ENCODE peak calls at places on chromosomes 12 and 14, in eight cellular contexts. One of them, this sample, is unnamed.

GRCh38 chr14:79404874-79405273 is 806.4 kb downstream of the DIO2 start:
- DNase-seq in fibroblast of mammary gland: no peak
- DNase-seq in A549: no peak
- DNase-seq in lower lobe of right lung: no peak
- DNase-seq in WTC11: no peak
- DNase-seq in HFFc6: no peak
- DNase-seq in GM12865: no peak
- DNase-seq in BJ: no peak
- DNase-seq in this sample: no peak

GRCh38 chr12:131643581-131644452 is 67.1 kb upstream of the SFSWAP start:
- DNase-seq in fibroblast of mammary gland: no peak
- DNase-seq in HFFc6: no peak
- DNase-seq in BJ: no peak
- DNase-seq in GM12865: no peak
- DNase-seq in A549: no peak
- DNase-seq in lower lobe of right lung: no peak
- DNase-seq in WTC11: no peak
- DNase-seq in this sample: no peak

GRCh38 chr12:64682572-64683277 is 72.4 kb downstream of the RASSF3 start:
- DNase-seq in lower lobe of right lung: no peak
- DNase-seq in fibroblast of mammary gland: peak
- DNase-seq in A549: peak
- DNase-seq in GM12865: no peak
- DNase-seq in WTC11: no peak
- DNase-seq in BJ: peak
- DNase-seq in HFFc6: no peak
- DNase-seq in this sample: no peak

GRCh38 chr12:124917841-124918621 is 3.6 kb upstream of the UBC start:
- DNase-seq in A549: no peak
- DNase-seq in BJ: no peak
- DNase-seq in fibroblast of mammary gland: no peak
- DNase-seq in lower lobe of right lung: no peak
- DNase-seq in HFFc6: no peak
- DNase-seq in GM12865: no peak
- DNase-seq in WTC11: no peak
- DNase-seq in this sample: peak

GRCh38 chr14:53715390-53715730 is 241.3 kb downstream of the BMP4 start:
- DNase-seq in GM12865: peak
- DNase-seq in fibroblast of mammary gland: peak
- DNase-seq in WTC11: no peak
- DNase-seq in lower lobe of right lung: no peak
- DNase-seq in HFFc6: peak
- DNase-seq in A549: peak
- DNase-seq in BJ: peak
- DNase-seq in this sample: peak

GRCh38 chr14:25034803-25035681 is 14.9 kb downstream of the STXBP6 start:
- DNase-seq in GM12865: no peak
- DNase-seq in lower lobe of right lung: no peak
- DNase-seq in WTC11: no peak
- DNase-seq in A549: no peak
- DNase-seq in fibroblast of mammary gland: no peak
- DNase-seq in BJ: no peak
- DNase-seq in HFFc6: no peak
- DNase-seq in this sample: peak

GRCh38 chr14:50342211-50343080 is 30.3 kb downstream of the DMAC2L start:
- DNase-seq in BJ: peak
- DNase-seq in HFFc6: peak
- DNase-seq in lower lobe of right lung: peak
- DNase-seq in WTC11: peak
- DNase-seq in GM12865: peak
- DNase-seq in A549: peak
- DNase-seq in fibroblast of mammary gland: peak
- DNase-seq in this sample: no peak

GRCh38 chr14:33932033-33932432 is 18.8 kb downstream of the EGLN3 start:
- DNase-seq in WTC11: no peak
- DNase-seq in lower lobe of right lung: no peak
- DNase-seq in BJ: no peak
- DNase-seq in HFFc6: no peak
- DNase-seq in A549: no peak
- DNase-seq in fibroblast of mammary gland: no peak
- DNase-seq in GM12865: no peak
- DNase-seq in this sample: no peak

GRCh38 chr14:90796319-90796718 is 19.9 kb downstream of the TTC7B start:
- DNase-seq in HFFc6: no peak
- DNase-seq in BJ: no peak
- DNase-seq in A549: no peak
- DNase-seq in WTC11: no peak
- DNase-seq in lower lobe of right lung: peak
- DNase-seq in GM12865: no peak
- DNase-seq in fibroblast of mammary gland: no peak
- DNase-seq in this sample: no peak

GRCh38 chr14:32560213-32560857 is 231.2 kb downstream of the AKAP6 start:
- DNase-seq in WTC11: peak
- DNase-seq in BJ: peak
- DNase-seq in lower lobe of right lung: no peak
- DNase-seq in GM12865: peak
- DNase-seq in HFFc6: peak
- DNase-seq in A549: peak
- DNase-seq in fibroblast of mammary gland: peak
- DNase-seq in this sample: peak

GRCh38 chr12:53055471-53056266 is 5.8 kb downstream of the TNS2 start:
- DNase-seq in A549: no peak
- DNase-seq in fibroblast of mammary gland: no peak
- DNase-seq in WTC11: no peak
- DNase-seq in GM12865: no peak
- DNase-seq in HFFc6: no peak
- DNase-seq in lower lobe of right lung: peak
- DNase-seq in BJ: no peak
- DNase-seq in this sample: no peak

GRCh38 chr12:108234155-108234554 is 105.0 kb downstream of the CMKLR1 start:
- DNase-seq in A549: no peak
- DNase-seq in WTC11: no peak
- DNase-seq in BJ: no peak
- DNase-seq in fibroblast of mammary gland: peak
- DNase-seq in GM12865: peak
- DNase-seq in lower lobe of right lung: no peak
- DNase-seq in HFFc6: no peak
- DNase-seq in this sample: no peak

GRCh38 chr12:102351326-102351725 is 129.0 kb downstream of the IGF1 start:
- DNase-seq in lower lobe of right lung: no peak
- DNase-seq in HFFc6: no peak
- DNase-seq in BJ: no peak
- DNase-seq in A549: no peak
- DNase-seq in GM12865: no peak
- DNase-seq in WTC11: no peak
- DNase-seq in fibroblast of mammary gland: no peak
- DNase-seq in this sample: no peak

GRCh38 chr14:104171948-104172347 is 33.6 kb downstream of the KIF26A start:
- DNase-seq in lower lobe of right lung: no peak
- DNase-seq in WTC11: no peak
- DNase-seq in fibroblast of mammary gland: no peak
- DNase-seq in HFFc6: no peak
- DNase-seq in GM12865: no peak
- DNase-seq in BJ: no peak
- DNase-seq in A549: no peak
- DNase-seq in this sample: no peak

GRCh38 chr12:51139292-51139844 is 33.6 kb downstream of the TFCP2 start:
- DNase-seq in GM12865: no peak
- DNase-seq in BJ: no peak
- DNase-seq in fibroblast of mammary gland: no peak
- DNase-seq in WTC11: no peak
- DNase-seq in lower lobe of right lung: no peak
- DNase-seq in A549: no peak
- DNase-seq in HFFc6: no peak
- DNase-seq in this sample: no peak

GRCh38 chr12:85076688-85077430 is 40.7 kb downstream of the LRRIQ1 start:
- DNase-seq in fibroblast of mammary gland: peak
- DNase-seq in BJ: peak
- DNase-seq in WTC11: no peak
- DNase-seq in A549: peak
- DNase-seq in lower lobe of right lung: no peak
- DNase-seq in HFFc6: peak
- DNase-seq in GM12865: peak
- DNase-seq in this sample: peak
- TF ChIP-seq CTCF in fibroblast of mammary gland: peak
- TF ChIP-seq CTCF in BJ: peak
- TF ChIP-seq CTCF in WTC11: no peak
- TF ChIP-seq CTCF in A549: peak
- TF ChIP-seq CTCF in lower lobe of right lung: peak
- TF ChIP-seq CTCF in HFFc6: peak
- TF ChIP-seq CTCF in GM12865: peak
- TF ChIP-seq CTCF in this sample: peak

GRCh38 chr12:116443706-116444589 is 115.2 kb upstream of the MAP1LC3B2 start:
- DNase-seq in WTC11: no peak
- DNase-seq in GM12865: no peak
- DNase-seq in lower lobe of right lung: no peak
- DNase-seq in BJ: no peak
- DNase-seq in A549: no peak
- DNase-seq in fibroblast of mammary gland: no peak
- DNase-seq in HFFc6: no peak
- DNase-seq in this sample: no peak

GRCh38 chr12:116441292-116441691 is 117.9 kb upstream of the MAP1LC3B2 start:
- DNase-seq in BJ: no peak
- DNase-seq in lower lobe of right lung: peak
- DNase-seq in fibroblast of mammary gland: no peak
- DNase-seq in HFFc6: no peak
- DNase-seq in A549: no peak
- DNase-seq in GM12865: no peak
- DNase-seq in WTC11: no peak
- DNase-seq in this sample: no peak

GRCh38 chr12:116442981-116443380 is 116.2 kb upstream of the MAP1LC3B2 start:
- DNase-seq in A549: no peak
- DNase-seq in GM12865: no peak
- DNase-seq in WTC11: no peak
- DNase-seq in BJ: no peak
- DNase-seq in lower lobe of right lung: no peak
- DNase-seq in HFFc6: peak
- DNase-seq in fibroblast of mammary gland: peak
- DNase-seq in this sample: no peak

GRCh38 chr12:116442304-116442703 is 116.9 kb upstream of the MAP1LC3B2 start:
- DNase-seq in fibroblast of mammary gland: no peak
- DNase-seq in BJ: no peak
- DNase-seq in lower lobe of right lung: no peak
- DNase-seq in A549: no peak
- DNase-seq in GM12865: no peak
- DNase-seq in WTC11: no peak
- DNase-seq in HFFc6: no peak
- DNase-seq in this sample: no peak

DNA sequence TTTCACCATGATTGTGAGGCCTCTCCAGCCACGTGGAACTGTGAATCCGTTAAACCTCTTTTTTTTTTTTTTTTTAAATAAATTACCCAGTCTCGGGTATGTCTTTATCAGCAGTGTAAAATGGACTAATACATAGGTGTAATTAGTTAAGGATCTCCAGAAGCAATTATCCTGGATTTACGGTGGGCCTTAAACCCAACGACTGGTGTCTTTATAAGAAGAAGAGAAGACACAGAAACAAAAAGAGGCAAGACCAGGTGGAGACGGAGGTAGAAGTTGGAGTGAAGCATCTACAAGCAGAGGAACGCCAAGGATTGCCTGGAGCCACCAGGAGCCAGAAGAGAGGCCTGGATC is 114.6 kb upstream of the MAP1LC3B2 start:
- DNase-seq in lower lobe of right lung: no peak
- DNase-seq in A549: no peak
- DNase-seq in fibroblast of mammary gland: no peak
- DNase-seq in WTC11: no peak
- DNase-seq in BJ: no peak
- DNase-seq in HFFc6: no peak
- DNase-seq in GM12865: no peak
- DNase-seq in this sample: no peak
- TF ChIP-seq CTCF in lower lobe of right lung: no peak
- TF ChIP-seq CTCF in A549: no peak
- TF ChIP-seq CTCF in fibroblast of mammary gland: no peak
- TF ChIP-seq CTCF in WTC11: no peak
- TF ChIP-seq CTCF in BJ: no peak
- TF ChIP-seq CTCF in HFFc6: no peak
- TF ChIP-seq CTCF in GM12865: no peak
- TF ChIP-seq CTCF in this sample: no peak

GRCh38 chr12:106907846-106908245 is 47.9 kb upstream of the TMEM263 start:
- DNase-seq in fibroblast of mammary gland: no peak
- DNase-seq in HFFc6: no peak
- DNase-seq in WTC11: no peak
- DNase-seq in A549: no peak
- DNase-seq in GM12865: no peak
- DNase-seq in lower lobe of right lung: no peak
- DNase-seq in BJ: no peak
- DNase-seq in this sample: no peak

GRCh38 chr12:106908561-106908960 is 47.1 kb upstream of the TMEM263 start:
- DNase-seq in HFFc6: no peak
- DNase-seq in A549: no peak
- DNase-seq in WTC11: no peak
- DNase-seq in GM12865: no peak
- DNase-seq in fibroblast of mammary gland: no peak
- DNase-seq in lower lobe of right lung: no peak
- DNase-seq in BJ: no peak
- DNase-seq in this sample: no peak

GRCh38 chr12:106910202-106910601 is 45.5 kb upstream of the TMEM263 start:
- DNase-seq in A549: no peak
- DNase-seq in GM12865: peak
- DNase-seq in HFFc6: no peak
- DNase-seq in lower lobe of right lung: no peak
- DNase-seq in BJ: no peak
- DNase-seq in fibroblast of mammary gland: no peak
- DNase-seq in WTC11: no peak
- DNase-seq in this sample: no peak

GRCh38 chr12:106906715-106907114 is 49.0 kb upstream of the TMEM263 start:
- DNase-seq in lower lobe of right lung: no peak
- DNase-seq in WTC11: no peak
- DNase-seq in A549: no peak
- DNase-seq in HFFc6: no peak
- DNase-seq in BJ: no peak
- DNase-seq in fibroblast of mammary gland: no peak
- DNase-seq in GM12865: no peak
- DNase-seq in this sample: no peak

DNA sequence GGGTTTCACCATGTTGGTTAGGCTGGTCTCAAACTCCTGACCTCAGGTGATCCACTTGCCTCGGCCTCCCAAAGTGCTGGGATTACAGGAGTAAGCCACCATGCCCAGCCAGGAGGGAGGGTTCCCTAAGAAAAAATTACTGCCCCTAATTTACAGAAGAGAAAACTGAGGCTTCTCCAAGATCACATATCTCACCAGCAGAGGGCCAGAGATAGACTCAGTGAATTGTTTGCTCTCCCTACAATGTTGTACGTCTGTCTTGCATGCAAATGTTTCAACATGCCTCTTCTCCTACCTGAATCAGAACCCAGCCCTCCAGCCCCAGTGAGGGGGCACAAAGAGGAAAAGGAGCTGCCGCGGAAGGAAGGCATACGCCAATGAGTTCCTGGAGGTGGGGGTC is 48.3 kb upstream of the TMEM263 start:
- DNase-seq in WTC11: no peak
- DNase-seq in GM12865: peak
- DNase-seq in BJ: no peak
- DNase-seq in HFFc6: no peak
- DNase-seq in A549: no peak
- DNase-seq in lower lobe of right lung: no peak
- DNase-seq in fibroblast of mammary gland: no peak
- DNase-seq in this sample: no peak
- TF ChIP-seq CTCF in WTC11: no peak
- TF ChIP-seq CTCF in GM12865: peak
- TF ChIP-seq CTCF in BJ: no peak
- TF ChIP-seq CTCF in HFFc6: peak
- TF ChIP-seq CTCF in A549: no peak
- TF ChIP-seq CTCF in lower lobe of right lung: no peak
- TF ChIP-seq CTCF in fibroblast of mammary gland: peak
- TF ChIP-seq CTCF in this sample: peak

GRCh38 chr12:41795066-41795465 is 349.6 kb downstream of the GXYLT1 start:
- DNase-seq in A549: no peak
- DNase-seq in fibroblast of mammary gland: no peak
- DNase-seq in WTC11: no peak
- DNase-seq in lower lobe of right lung: no peak
- DNase-seq in GM12865: no peak
- DNase-seq in HFFc6: no peak
- DNase-seq in BJ: no peak
- DNase-seq in this sample: no peak
- TF ChIP-seq CTCF in A549: no peak
- TF ChIP-seq CTCF in fibroblast of mammary gland: no peak
- TF ChIP-seq CTCF in WTC11: no peak
- TF ChIP-seq CTCF in lower lobe of right lung: no peak
- TF ChIP-seq CTCF in GM12865: no peak
- TF ChIP-seq CTCF in HFFc6: no peak
- TF ChIP-seq CTCF in BJ: no peak
- TF ChIP-seq CTCF in this sample: no peak

This sample was measured in Calu3.